ENCODE peak calls at places on chromosome 11, in four cellular contexts. Z is right lobe of liver; B is CD4-positive, CD25-positive, alpha-beta regulatory T cell; Y is sigmoid colon. G is an unnamed sample. For H3K9me3 and H3K4me1, the result is how much of the 10 kb centered on the place peaks cover.

GRCh38 chr11:73236879-73237278 is 18.8 kb downstream of the P2RY2 start:
- DNase-seq in Y (no peak), Z (no peak), B (no peak), G (no peak)

GRCh38 chr11:104275992-104276391 is 112.0 kb upstream of the PDGFD start:
- DNase-seq in B (no peak), Y (no peak), Z (no peak), G (no peak)

GRCh38 chr11:126647735-126648134 is 292.2 kb downstream of the ST3GAL4 start:
- DNase-seq in Y (no peak), Z (no peak), B (no peak), G (no peak)

GRCh38 chr11:93541884-93542752 is 1.1 kb downstream of the SMCO4 start:
- DNase-seq in B (peak), Z (no peak), Y (peak), G (peak)

GRCh38 chr11:73113426-73113825 is 28.7 kb downstream of the FCHSD2 start:
- DNase-seq in Z (no peak), B (no peak), Y (no peak), G (no peak)

GRCh38 chr11:16613401-16614381 is 124.8 kb upstream of the C11orf58 start:
- DNase-seq in Y (peak), B (peak), Z (peak), G (peak)

GRCh38 chr11:65311197-65311631 is 3.5 kb upstream of the CDC42EP2 start:
- DNase-seq in Z (no peak), Y (no peak), B (no peak), G (no peak)

GRCh38 chr11:121240650-121241299 is 51.8 kb upstream of the SC5D start:
- DNase-seq in B (no peak), Y (no peak), Z (no peak), G (no peak)

GRCh38 chr11:109138200-109138599 is 283.8 kb upstream of the C11orf87 start:
- DNase-seq in Z (no peak), Y (no peak), B (no peak), G (no peak)

GRCh38 chr11:9066432-9066925 is 24.9 kb downstream of the SCUBE2 start:
- DNase-seq in Y (no peak), B (no peak), Z (no peak), G (no peak)

GRCh38 chr11:115548878-115549528 is 44.8 kb upstream of the CADM1 start:
- DNase-seq in Y (no peak), B (no peak), Z (no peak), G (no peak)

GRCh38 chr11:3217751-3218482 is 696 bp downstream of the MRGPRG start:
- DNase-seq in Y (peak), Z (peak), B (no peak), G (no peak)

GRCh38 chr11:26285593-26285992 is 46.3 kb upstream of the ANO3 start:
- DNase-seq in Z (no peak), B (no peak), Y (no peak), G (no peak)

GRCh38 chr11:125428486-125429173 is 67.4 kb downstream of the FEZ1 start:
- DNase-seq in Z (no peak), B (no peak), Y (no peak), G (no peak)

GRCh38 chr11:58654079-58654907 is 31.8 kb downstream of the CNTF start:
- DNase-seq in Z (peak), Y (peak), B (peak), G (peak)

GRCh38 chr11:47393163-47394049 is 15.0 kb upstream of the SLC39A13 start:
- DNase-seq in B (no peak), Z (no peak), Y (peak), G (peak)

GRCh38 chr11:15933896-15934625 is 422.3 kb downstream of the SOX6 start:
- DNase-seq in Z (peak), B (no peak), Y (no peak), G (no peak)

GRCh38 chr11:121321614-121322243 is 29.2 kb downstream of the SC5D start:
- DNase-seq in B (peak), Y (no peak), Z (peak), G (peak)

GRCh38 chr11:47373876-47374820 is 4.2 kb downstream of the SPI1 start:
- DNase-seq in Z (peak), Y (peak), B (peak), G (peak)

GRCh38 chr11:119993732-119994131 is 144.2 kb downstream of the TRIM29 start:
- DNase-seq in B (no peak), Y (no peak), Z (no peak), G (no peak)

GRCh38 chr11:4090258-4090657 is 4.3 kb upstream of the RRM1 start:
- DNase-seq in Y (no peak), Z (no peak), B (peak), G (no peak)

GRCh38 chr11:132631956-132632355 is 900.3 kb downstream of the OPCML start:
- DNase-seq in Y (no peak), Z (no peak), B (no peak), G (no peak)

GRCh38 chr11:57800444-57801184 is 39.0 kb downstream of the CTNND1 start:
- DNase-seq in Z (no peak), Y (no peak), B (peak), G (no peak)

GRCh38 chr11:76700177-76701100 is 29.9 kb upstream of the LRRC32 start:
- DNase-seq in B (no peak), Z (no peak), Y (no peak), G (no peak)

GRCh38 chr11:115910379-115910778 is 406.2 kb upstream of the CADM1 start:
- DNase-seq in B (no peak), Z (no peak), Y (no peak), G (no peak)

GRCh38 chr11:123653405-123653996 is 923 bp downstream of the SCN3B start:
- DNase-seq in Z (no peak), B (no peak), Y (no peak), G (no peak)

GRCh38 chr11:47854667-47855066 is 6.5 kb upstream of the NUP160 start:
- DNase-seq in Y (no peak), B (no peak), Z (no peak), G (no peak)

GRCh38 chr11:82823635-82824614 is 76.3 kb downstream of the PRCP start:
- DNase-seq in Y (no peak), B (no peak), Z (no peak), G (no peak)

GRCh38 chr11:18768472-18768901 is 23.1 kb downstream of the PTPN5 start:
- DNase-seq in B (no peak), Y (no peak), Z (no peak), G (no peak)
- H3K9me3 ChIP-seq in B (under half), Y (under half), Z (under half), G (under half)

GRCh38 chr11:2217211-2218081 is 45.8 kb upstream of the TH start:
- DNase-seq in B (no peak), Y (peak), Z (peak), G (no peak)
- H3K4me1 ChIP-seq in B (under half), Y (under half), Z (under half), G (under half)

GRCh38 chr11:50267851-50268250 is 235.2 kb downstream of the OR4C45 start:
- DNase-seq in Z (no peak), Y (no peak), B (no peak), G (no peak)
- H3K9me3 ChIP-seq in Z (under half), Y (under half), B (under half), G (under half)

GRCh38 chr11:61683961-61684869 is 4.0 kb downstream of the DAGLA start:
- DNase-seq in B (peak), Y (no peak), Z (no peak), G (no peak)

GRCh38 chr11:61686469-61686868 is 6.3 kb downstream of the DAGLA start:
- DNase-seq in B (no peak), Y (no peak), Z (no peak), G (no peak)

GRCh38 chr11:61683116-61683515 is 2.9 kb downstream of the DAGLA start:
- DNase-seq in Z (no peak), Y (no peak), B (no peak), G (no peak)

GRCh38 chr11:61685611-61685955 is 5.4 kb downstream of the DAGLA start:
- DNase-seq in B (no peak), Z (no peak), Y (no peak), G (no peak)

DNA sequence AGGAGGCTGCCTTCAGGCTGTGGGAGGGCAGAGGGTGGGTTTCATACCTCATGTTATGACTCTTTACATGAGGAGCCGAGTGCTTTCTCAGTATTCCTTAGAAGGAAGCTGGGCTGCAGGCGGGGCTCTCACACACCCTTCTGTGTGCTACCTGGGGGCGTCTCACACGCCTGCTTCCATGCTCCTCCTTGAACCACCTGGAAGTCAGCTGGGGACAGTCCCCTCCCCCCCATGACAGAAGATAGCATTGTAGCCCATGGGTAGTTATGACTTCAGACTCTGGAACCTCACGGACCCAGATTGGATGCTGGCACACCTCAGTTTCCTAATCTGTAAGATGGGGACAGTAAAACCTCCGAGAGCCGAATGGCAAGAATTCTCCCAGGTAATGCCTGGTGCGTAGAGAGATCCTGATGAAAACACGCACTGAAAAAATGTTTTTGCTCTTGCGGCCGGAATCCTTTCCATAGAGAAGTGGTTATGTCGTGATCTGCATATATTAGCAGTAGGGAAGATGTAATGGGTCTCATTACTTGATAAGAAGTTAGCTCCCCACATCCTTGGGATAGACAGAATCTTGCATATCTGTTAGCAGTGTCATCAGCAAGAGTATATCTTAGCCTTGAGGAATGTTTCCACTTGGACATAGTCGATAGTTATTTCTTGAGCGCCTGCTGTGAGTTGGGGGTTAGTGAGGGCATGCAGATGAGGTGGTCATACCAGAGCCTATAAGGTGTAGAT is 4.8 kb downstream of the DAGLA start:
- DNase-seq in Y (no peak), Z (no peak), B (no peak), G (no peak)
- H3K4me1 ChIP-seq in Y (under half), Z (under half), B (under half), G (under half)

GRCh38 chr11:71130106-71130505 is 122.3 kb downstream of the SHANK2 start:
- DNase-seq in Z (no peak), Y (no peak), B (no peak), G (no peak)
- H3K9me3 ChIP-seq in Z (under half), Y (under half), B (under half), G (under half)

DNA sequence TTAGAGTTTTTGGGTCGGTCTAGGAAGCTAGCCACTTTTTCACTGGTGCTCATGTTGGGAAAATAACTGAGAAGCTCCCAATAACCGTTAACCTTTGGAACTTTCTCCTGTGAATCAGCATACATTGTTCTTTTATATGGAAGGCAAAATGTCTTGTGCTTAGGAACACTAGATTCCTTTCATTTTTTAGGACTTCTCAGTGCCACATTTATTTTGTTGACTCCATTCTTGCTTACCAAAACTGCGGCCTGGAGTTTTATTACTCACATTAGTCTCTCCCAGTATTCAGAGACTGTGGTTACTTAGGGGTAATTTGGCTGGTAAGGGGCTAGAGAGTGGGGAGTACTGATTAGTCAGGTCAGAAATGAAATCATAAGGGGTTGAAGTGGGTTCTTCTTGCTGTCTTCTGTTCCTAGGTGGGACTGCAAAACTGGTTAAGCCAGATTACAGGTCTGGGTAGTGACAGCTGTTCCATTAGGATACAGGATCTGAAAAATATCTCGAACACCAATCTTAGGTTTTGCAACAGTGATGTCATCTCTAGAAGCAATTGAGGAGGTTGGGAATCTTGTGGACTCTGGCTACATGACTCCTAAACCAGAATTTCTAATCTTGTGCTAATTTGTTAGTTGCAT is 631.4 kb upstream of the LUZP2 start:
- DNase-seq in Y (no peak), Z (no peak), B (no peak), G (no peak)
- H3K4me1 ChIP-seq in Y (under half), Z (under half), B (under half), G (under half)

G was measured in ovary.